ENCODE peak calls at places on chromosomes 6 and 20, in six cellular contexts. Y, U, P, F, W and I are unnamed samples.

GRCh38 chr6:2502096-2502997 is 248.4 kb downstream of the MYLK4 start:
- DNase-seq in Y (peak), U (no peak), P (no peak), F (no peak), W (peak), I (no peak)

GRCh38 chr6:46776070-46776752 is 17.0 kb upstream of the MEP1A start:
- DNase-seq in Y (no peak), U (no peak), P (no peak), F (no peak), W (no peak), I (no peak)

GRCh38 chr6:32819729-32820128 is 2.9 kb upstream of the HLA-DOB start:
- DNase-seq in Y (peak), U (no peak), P (no peak), F (peak), W (no peak), I (no peak)

GRCh38 chr6:134061440-134061839 is 9.0 kb upstream of the SLC2A12 start:
- DNase-seq in Y (no peak), U (no peak), P (no peak), F (no peak), W (no peak), I (no peak)

GRCh38 chr6:62891065-62891647 is 320.1 kb upstream of the FKBP1C start:
- DNase-seq in Y (peak), U (no peak), P (no peak), F (no peak), W (peak), I (no peak)

GRCh38 chr6:43999628-44000027 is 127.6 kb downstream of the MRPL14 start:
- DNase-seq in Y (no peak), U (peak), P (no peak), F (no peak), W (no peak), I (no peak)

GRCh38 chr6:84118191-84118590 is 84.6 kb downstream of the MRAP2 start:
- DNase-seq in Y (no peak), U (no peak), P (no peak), F (no peak), W (no peak), I (no peak)

GRCh38 chr6:15791401-15792137 is 128.7 kb upstream of the DTNBP1 start:
- DNase-seq in Y (peak), U (no peak), P (no peak), F (no peak), W (no peak), I (no peak)

GRCh38 chr20:24783631-24784492 is 165.2 kb upstream of the CST7 start:
- DNase-seq in Y (no peak), U (peak), P (no peak), F (no peak), W (peak), I (no peak)

GRCh38 chr6:1325471-1326309 is 13.8 kb downstream of the FOXQ1 start:
- DNase-seq in Y (peak), U (no peak), P (no peak), F (peak), W (no peak), I (no peak)

GRCh38 chr20:48945840-48946514 is 24.5 kb downstream of the ARFGEF2 start:
- DNase-seq in Y (peak), U (no peak), P (no peak), F (peak), W (no peak), I (no peak)

GRCh38 chr20:45835230-45836224 is 1.9 kb downstream of the SNX21 start:
- DNase-seq in Y (peak), U (peak), P (no peak), F (peak), W (no peak), I (no peak)

GRCh38 chr6:108661430-108661829 is 100.7 kb downstream of the FOXO3 start:
- DNase-seq in Y (peak), U (no peak), P (no peak), F (peak), W (no peak), I (no peak)

GRCh38 chr6:107667790-107668189 is 156.3 kb downstream of the SCML4 start:
- DNase-seq in Y (no peak), U (no peak), P (no peak), F (no peak), W (no peak), I (no peak)

GRCh38 chr20:63328026-63328700 is 33.0 kb downstream of the CHRNA4 start:
- DNase-seq in Y (no peak), U (no peak), P (no peak), F (no peak), W (no peak), I (no peak)

GRCh38 chr6:135251964-135252429 is 70.9 kb downstream of the MYB start:
- DNase-seq in Y (no peak), U (no peak), P (no peak), F (peak), W (peak), I (no peak)

GRCh38 chr20:24444531-24445190 is 24.8 kb upstream of the SYNDIG1 start:
- DNase-seq in Y (no peak), U (no peak), P (no peak), F (no peak), W (no peak), I (no peak)

GRCh38 chr6:106142876-106143431 is 56.8 kb downstream of the PRDM1 start:
- DNase-seq in Y (no peak), U (no peak), P (no peak), F (no peak), W (no peak), I (no peak)

GRCh38 chr6:10951675-10952282 is 64.9 kb downstream of the SYCP2L start:
- DNase-seq in Y (peak), U (no peak), P (no peak), F (peak), W (peak), I (no peak)

GRCh38 chr20:38633577-38634093 is 32.0 kb downstream of the ARHGAP40 start:
- DNase-seq in Y (peak), U (no peak), P (peak), F (no peak), W (peak), I (peak)

GRCh38 chr20:12023169-12023795 is 105.6 kb downstream of the BTBD3 start:
- DNase-seq in Y (no peak), U (no peak), P (no peak), F (no peak), W (no peak), I (no peak)

GRCh38 chr6:99951016-99951805 is 42.8 kb downstream of the MCHR2 start:
- DNase-seq in Y (no peak), U (no peak), P (no peak), F (no peak), W (no peak), I (no peak)

GRCh38 chr6:100453701-100454521 is 10.8 kb downstream of the SIM1 start:
- DNase-seq in Y (no peak), U (no peak), P (no peak), F (no peak), W (peak), I (no peak)

GRCh38 chr20:50982372-50982771 is 23.8 kb downstream of the MOCS3 start:
- DNase-seq in Y (peak), U (peak), P (no peak), F (peak), W (no peak), I (no peak)

GRCh38 chr6:84581494-84582259 is 182.7 kb downstream of the TBX18 start:
- DNase-seq in Y (peak), U (no peak), P (no peak), F (peak), W (no peak), I (no peak)

GRCh38 chr20:63536241-63536977 is 767 bp downstream of the PTK6 start:
- DNase-seq in Y (peak), U (no peak), P (no peak), F (peak), W (no peak), I (no peak)

GRCh38 chr6:126539022-126539421 is 199.1 kb downstream of the CENPW start:
- DNase-seq in Y (peak), U (no peak), P (no peak), F (peak), W (no peak), I (no peak)

GRCh38 chr6:22886881-22887581 is 317.7 kb downstream of the HDGFL1 start:
- DNase-seq in Y (peak), U (no peak), P (no peak), F (peak), W (no peak), I (no peak)

GRCh38 chr6:44045672-44046015 is 81.6 kb downstream of the MRPL14 start:
- DNase-seq in Y (peak), U (no peak), P (no peak), F (no peak), W (no peak), I (no peak)

GRCh38 chr6:79941489-79942151 is 5.7 kb downstream of the ELOVL4 start:
- DNase-seq in Y (no peak), U (no peak), P (no peak), F (no peak), W (no peak), I (no peak)

GRCh38 chr20:49261173-49261572 is 16.7 kb downstream of the ZNFX1 start:
- DNase-seq in Y (no peak), U (no peak), P (no peak), F (no peak), W (no peak), I (no peak)

GRCh38 chr6:52664991-52665686 is 5.8 kb upstream of the TMEM14A start:
- DNase-seq in Y (no peak), U (no peak), P (no peak), F (no peak), W (no peak), I (no peak)

GRCh38 chr6:161439093-161439492 is 165.2 kb upstream of the AGPAT4 start:
- DNase-seq in Y (peak), U (no peak), P (no peak), F (peak), W (no peak), I (no peak)

GRCh38 chr6:108616544-108616943 is 55.8 kb downstream of the FOXO3 start:
- DNase-seq in Y (no peak), U (no peak), P (no peak), F (no peak), W (no peak), I (no peak)

GRCh38 chr20:24673678-24674570 is 204.5 kb downstream of the SYNDIG1 start:
- DNase-seq in Y (peak), U (peak), P (no peak), F (peak), W (no peak), I (no peak)

GRCh38 chr6:54191460-54191859 is 80.2 kb downstream of the MLIP start:
- DNase-seq in Y (peak), U (no peak), P (no peak), F (peak), W (no peak), I (no peak)

GRCh38 chr6:157965387-157965786 is 16.3 kb upstream of the SYNJ2 start:
- DNase-seq in Y (no peak), U (no peak), P (no peak), F (no peak), W (no peak), I (no peak)

GRCh38 chr20:10268636-10269035 is 50.0 kb downstream of the SNAP25 start:
- DNase-seq in Y (no peak), U (no peak), P (no peak), F (no peak), W (no peak), I (no peak)

GRCh38 chr20:46398963-46399362 is 7.5 kb downstream of the ELMO2 start:
- DNase-seq in Y (no peak), U (no peak), P (no peak), F (no peak), W (no peak), I (no peak)